ENCODE peak calls at places on chromosomes 16 and 17, in four cellular contexts. E is endothelial cell; D is CD4-positive, alpha-beta T cell; F is dorsolateral prefrontal cortex. H is an unnamed sample.

GRCh38 chr17:9890124-9890523 is 14.9 kb downstream of the RCVRN start:
- DNase-seq in F (no peak), D (no peak), E (peak; percentile 67), H (peak; percentile 64)

GRCh38 chr17:13931752-13932477 is 137.4 kb upstream of the COX10 start:
- DNase-seq in E (no peak), F (no peak), D (no peak), H (no peak)

GRCh38 chr17:6523809-6524355 is 32.5 kb downstream of the PITPNM3 start:
- DNase-seq in D (no peak), E (no peak), F (no peak), H (no peak)

GRCh38 chr17:75881678-75882454 is 3.5 kb upstream of the TRIM47 start:
- DNase-seq in F (no peak), D (no peak), E (no peak), H (no peak)

GRCh38 chr16:87570938-87571867 is 31.1 kb upstream of the JPH3 start:
- DNase-seq in F (no peak), E (peak; percentile 65), D (no peak), H (no peak)

GRCh38 chr17:28743243-28744103 is at the start of gene TRAF4:
- DNase-seq in E (peak; percentile 77), F (peak; percentile 77), D (peak; percentile 65), H (peak; percentile 93)

GRCh38 chr17:7058831-7059447 is 15.0 kb upstream of the SLC16A11 start:
- DNase-seq in F (no peak), D (no peak), E (no peak), H (no peak)

GRCh38 chr16:86756882-86757703 is 178.7 kb downstream of the FOXL1 start:
- DNase-seq in D (no peak), E (no peak), F (peak; percentile 10), H (no peak)

GRCh38 chr17:78537217-78537860 is 39.9 kb downstream of the DNAH17 start:
- DNase-seq in F (no peak), D (no peak), E (no peak), H (no peak)

GRCh38 chr16:72946474-72947194 is 101.3 kb downstream of the ZFHX3 start:
- DNase-seq in E (no peak), F (no peak), D (no peak), H (no peak)

GRCh38 chr17:43998552-43998951 is 5.9 kb upstream of the NAGS start:
- DNase-seq in F (no peak), D (no peak), E (no peak), H (no peak)

GRCh38 chr17:15161395-15161794 is 103.7 kb downstream of the PMP22 start:
- DNase-seq in F (no peak), E (no peak), D (no peak), H (no peak)

GRCh38 chr16:75116081-75116910 is at the start of gene LDHD:
- DNase-seq in E (no peak), F (peak; percentile 95), D (no peak), H (no peak)

GRCh38 chr17:44063704-44064639 is 2.5 kb downstream of the LSM12 start:
- DNase-seq in E (no peak), D (no peak), F (no peak), H (no peak)

GRCh38 chr17:41687828-41688640 is 651 bp upstream of the EIF1 start:
- DNase-seq in D (peak; percentile 41), F (peak; percentile 67), E (peak; percentile 25), H (no peak)

GRCh38 chr17:78725448-78726021 is 56.5 kb downstream of the CYTH1 start:
- DNase-seq in D (no peak), E (no peak), F (no peak), H (peak; percentile 45)

GRCh38 chr16:67082100-67082499 is 27.6 kb upstream of the PHAF1 start:
- DNase-seq in F (no peak), D (no peak), E (no peak), H (no peak)

GRCh38 chr16:49362230-49362629 is 11.4 kb upstream of the C16orf78 start:
- DNase-seq in D (no peak), E (no peak), F (no peak), H (no peak)

GRCh38 chr17:18319604-18320256 is 4.6 kb downstream of the SMCR8 start:
- DNase-seq in D (no peak), F (no peak), E (peak; percentile 51), H (no peak)

GRCh38 chr17:38727661-38728220 is 2.4 kb upstream of the CISD3 start:
- DNase-seq in D (no peak), E (no peak), F (no peak), H (no peak)

GRCh38 chr17:66383353-66383752 is 80.9 kb downstream of the PRKCA start:
- DNase-seq in D (no peak), F (no peak), E (no peak), H (no peak)

GRCh38 chr17:31294231-31294630 is 2.8 kb downstream of the OMG start:
- DNase-seq in D (no peak), E (no peak), F (no peak), H (no peak)

GRCh38 chr16:24748242-24748641 is 18.8 kb downstream of the TNRC6A start:
- DNase-seq in D (no peak), F (peak; percentile 63), E (no peak), H (no peak)

GRCh38 chr17:6927290-6927844 is 68.5 kb upstream of the ALOX12 start:
- DNase-seq in F (no peak), D (no peak), E (no peak), H (no peak)

GRCh38 chr16:25692734-25693508 is 1.2 kb downstream of the HS3ST4 start:
- DNase-seq in E (peak; percentile 44), F (no peak), D (no peak), H (peak; percentile 32)

GRCh38 chr17:4566785-4567184 is 6.4 kb upstream of the GGT6 start:
- DNase-seq in F (no peak), E (peak; percentile 70), D (no peak), H (peak; percentile 78)

GRCh38 chr17:41024702-41025101 is 2.3 kb downstream of the KRTAP1-5 start:
- DNase-seq in E (no peak), F (no peak), D (no peak), H (no peak)

GRCh38 chr16:57145964-57146647 is 39.7 kb downstream of the PSME3IP1 start:
- DNase-seq in E (no peak), D (no peak), F (no peak), H (no peak)

GRCh38 chr17:6572997-6573396 is 16.6 kb upstream of the PITPNM3 start:
- DNase-seq in F (no peak), D (no peak), E (no peak), H (no peak)

GRCh38 chr16:31440511-31441184 is 1.9 kb downstream of the ZNF843 start:
- DNase-seq in F (no peak), D (no peak), E (no peak), H (no peak)

GRCh38 chr17:66338937-66339336 is 36.5 kb downstream of the PRKCA start:
- DNase-seq in D (no peak), F (no peak), E (no peak), H (no peak)

GRCh38 chr16:404971-405486 is 3.3 kb downstream of the DECR2 start:
- DNase-seq in E (no peak), D (no peak), F (no peak), H (no peak)

GRCh38 chr17:29682987-29683386 is 60.3 kb upstream of the CORO6 start:
- DNase-seq in D (no peak), F (no peak), E (peak; percentile 38), H (no peak)

GRCh38 chr17:41655611-41656111 is 31.3 kb upstream of the KRT17 start:
- DNase-seq in D (no peak), F (no peak), E (no peak), H (no peak)

GRCh38 chr16:13507530-13507929 is 412.4 kb upstream of the ERCC4 start:
- DNase-seq in F (no peak), D (no peak), E (no peak), H (no peak)

GRCh38 chr16:13510425-13511151 is 409.4 kb upstream of the ERCC4 start:
- DNase-seq in F (no peak), D (no peak), E (no peak), H (no peak)
- TF ChIP-seq CTCF in F (no peak), D (no peak), E (peak; percentile 62), H (no peak)

GRCh38 chr17:16285646-16286008 is 67.6 kb downstream of the CENPV start:
- DNase-seq in E (peak; percentile 42), D (no peak), F (no peak), H (no peak)

GRCh38 chr17:16288860-16289571 is 64.3 kb downstream of the CENPV start:
- DNase-seq in E (no peak), D (no peak), F (no peak), H (no peak)

GRCh38 chr17:16286009-16286946 is 67.0 kb downstream of the CENPV start:
- DNase-seq in E (no peak), F (no peak), D (peak; percentile 53), H (peak; percentile 85)

GRCh38 chr17:16287563-16288027 is 65.7 kb downstream of the CENPV start:
- DNase-seq in E (no peak), F (no peak), D (no peak), H (peak; percentile 43)

DNA sequence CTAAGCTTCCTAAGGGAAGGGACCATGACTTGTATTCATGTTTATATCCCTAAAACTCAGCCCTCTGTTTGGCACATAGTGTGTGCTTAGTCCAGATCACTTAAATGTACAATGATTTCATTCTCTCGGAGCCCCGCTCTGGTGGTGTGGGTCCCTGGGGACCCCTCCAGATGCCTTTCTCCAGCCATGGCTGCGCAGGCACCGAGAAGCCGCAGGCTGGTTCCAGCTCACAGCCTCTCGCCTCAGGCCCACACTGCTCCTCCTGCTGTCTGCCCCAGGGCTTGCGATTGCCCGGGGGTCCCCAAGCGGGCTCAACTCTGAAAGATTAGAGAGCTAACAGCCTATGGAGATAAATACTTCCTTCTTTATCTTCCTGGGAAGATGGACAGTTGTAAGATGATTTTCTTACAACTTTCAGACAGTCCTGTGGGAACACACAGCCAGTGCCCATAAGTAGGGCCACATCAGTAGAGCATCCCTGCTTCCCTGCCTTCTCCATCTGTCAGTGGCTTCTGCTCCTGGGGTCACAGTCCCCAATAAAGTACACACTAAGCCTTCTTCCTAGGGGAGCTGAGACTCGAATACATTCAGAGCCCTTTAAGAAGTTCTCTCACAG is 66.2 kb downstream of the CENPV start:
- DNase-seq in F (no peak), E (no peak), D (no peak), H (peak; percentile 61)
- TF ChIP-seq CTCF in F (no peak), E (no peak), D (no peak), H (peak; percentile 16)

GRCh38 chr16:2427526-2427925 is 1.7 kb upstream of the CCNF start:
- DNase-seq in F (no peak), D (no peak), E (no peak), H (no peak)

GRCh38 chr16:2428051-2428786 is 1.0 kb upstream of the CCNF start:
- DNase-seq in F (no peak), E (peak; percentile 43), D (no peak), H (peak; percentile 61)

GRCh38 chr16:2429037-2429770 is at the start of gene CCNF:
- DNase-seq in F (peak; percentile 99), D (peak; percentile 97), E (peak; percentile 99), H (peak; percentile 100)

GRCh38 chr16:2429771-2430663 is 770 bp downstream of the CCNF start:
- DNase-seq in E (peak; percentile 44), D (no peak), F (no peak), H (peak; percentile 66)

GRCh38 chr16:2428787-2429036 is 535 bp upstream of the CCNF start:
- DNase-seq in E (no peak), D (no peak), F (no peak), H (no peak)
- TF ChIP-seq CTCF in E (no peak), D (no peak), F (no peak), H (no peak)

DNA sequence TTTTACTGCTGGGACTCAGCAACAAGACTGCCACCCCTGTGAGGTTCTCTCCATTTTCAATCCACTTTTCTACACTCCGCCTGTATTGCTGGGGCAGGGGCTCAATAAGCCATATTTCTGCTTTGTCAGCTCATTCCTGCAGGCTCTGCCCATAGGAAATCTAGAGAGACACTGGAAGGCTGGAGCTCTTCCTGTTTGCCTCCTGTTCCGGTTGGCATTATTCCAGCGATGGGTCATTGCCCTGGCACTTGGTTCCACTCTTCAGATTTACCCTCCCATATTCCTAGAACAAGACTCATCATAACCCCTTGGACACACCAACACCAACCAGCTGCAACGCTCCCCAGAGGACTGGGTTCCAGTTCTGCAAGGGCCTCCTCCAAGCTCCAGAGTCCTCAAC is 210.4 kb downstream of the CA10 start:
- DNase-seq in D (no peak), E (no peak), F (no peak), H (no peak)
- TF ChIP-seq CTCF in D (no peak), E (no peak), F (no peak), H (no peak)

H was measured in GM20000.